ENCODE peak calls at places on chromosomes 11 and 22, in five cellular contexts. L is astrocyte of the spinal cord, B is aorta, D is HAP-1, W is fibroblast of mammary gland. Z is an unnamed sample.
A peak's percentile ranks its signal among the peaks of the same experiment; 100 is the strongest.

GRCh38 chr11:71182791-71183556 is 69.4 kb downstream of the SHANK2 start:
- DNase-seq in D (no peak), L (no peak), W (no peak), B (no peak), Z (no peak)

GRCh38 chr11:2399488-2400068 is 972 bp upstream of the TSSC4 start:
- DNase-seq in B (no peak), W (peak; percentile 36), D (no peak), L (peak; percentile 25), Z (no peak)

GRCh38 chr22:31223786-31224191 is 11.7 kb downstream of the LIMK2 start:
- DNase-seq in L (no peak), W (no peak), B (no peak), D (no peak), Z (no peak)

GRCh38 chr11:41201156-41201555 is 258.3 kb downstream of the LRRC4C start:
- DNase-seq in L (peak; percentile 30), B (no peak), D (peak; percentile 82), W (peak; percentile 28), Z (no peak)

GRCh38 chr11:19730373-19730772 is 17.7 kb downstream of the NAV2 start:
- DNase-seq in L (no peak), D (no peak), B (peak; percentile 85), W (no peak), Z (no peak)

GRCh38 chr11:79973701-79974626 is 533.1 kb upstream of the TENM4 start:
- DNase-seq in L (no peak), B (no peak), D (no peak), W (peak; percentile 1), Z (no peak)

GRCh38 chr11:83409891-83410290 is 123.7 kb upstream of the CCDC90B start:
- DNase-seq in W (no peak), B (no peak), D (no peak), L (no peak), Z (no peak)

GRCh38 chr11:96001037-96001436 is 77.1 kb upstream of the MTMR2 start:
- DNase-seq in D (no peak), W (peak; percentile 96), L (peak; percentile 67), B (peak; percentile 91), Z (no peak)

GRCh38 chr11:42251984-42252383 is 792.5 kb upstream of the LRRC4C start:
- DNase-seq in D (no peak), B (no peak), L (no peak), W (peak; percentile 7), Z (no peak)

GRCh38 chr11:42244376-42244775 is 784.9 kb upstream of the LRRC4C start:
- DNase-seq in L (no peak), B (no peak), W (no peak), D (no peak), Z (no peak)

GRCh38 chr11:42249956-42250355 is 790.5 kb upstream of the LRRC4C start:
- DNase-seq in L (no peak), B (no peak), D (no peak), W (no peak), Z (no peak)

GRCh38 chr11:42253156-42253555 is 793.7 kb upstream of the LRRC4C start:
- DNase-seq in L (no peak), B (no peak), D (no peak), W (no peak), Z (no peak)

DNA sequence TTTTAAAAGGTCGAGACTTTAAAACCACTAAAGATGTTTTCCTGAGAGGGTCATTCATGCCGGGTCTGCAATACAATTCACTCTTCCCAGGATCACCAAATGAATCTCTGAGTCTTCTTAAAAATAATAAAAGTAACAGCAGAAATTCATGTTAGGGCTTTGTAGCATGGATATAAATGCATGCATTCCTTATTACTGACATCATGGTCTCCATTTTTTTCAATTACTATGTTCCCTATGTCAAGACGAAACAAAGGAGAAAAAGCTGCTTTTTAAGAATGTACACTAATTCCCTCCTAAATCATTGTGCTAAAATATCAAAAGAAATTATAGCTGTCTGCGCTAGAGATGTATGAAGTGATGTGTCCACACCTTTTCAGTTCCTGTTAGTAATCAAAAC is 789.9 kb upstream of the LRRC4C start:
- DNase-seq in B (no peak), W (no peak), L (no peak), D (no peak), Z (no peak)
- H3K4me3 ChIP-seq in B (no peak overlapping the region), W (no peak overlapping the region), L (no peak overlapping the region), D (no peak overlapping the region), Z (no peak overlapping the region)

GRCh38 chr11:94537051-94537600 is 6.6 kb upstream of the FUT4 start:
- DNase-seq in L (peak; percentile 68), B (no peak), W (peak; percentile 76), D (no peak), Z (no peak)
- H3K4me3 ChIP-seq in L (no peak overlapping the region), B (no peak overlapping the region), W (no peak overlapping the region), D (no peak overlapping the region), Z (no peak overlapping the region)

GRCh38 chr11:130947481-130947880 is 31.2 kb upstream of the SNX19 start:
- DNase-seq in D (no peak), L (no peak), W (no peak), B (no peak), Z (no peak)
- H3K4me3 ChIP-seq in D (no peak overlapping the region), L (no peak overlapping the region), W (no peak overlapping the region), B (no peak overlapping the region), Z (no peak overlapping the region)

GRCh38 chr11:130703489-130704190 is 212.6 kb downstream of the SNX19 start:
- DNase-seq in W (no peak), L (no peak), B (no peak), D (no peak), Z (no peak)
- H3K4me3 ChIP-seq in W (no peak overlapping the region), L (no peak overlapping the region), B (no peak overlapping the region), D (no peak overlapping the region), Z (no peak overlapping the region)

DNA sequence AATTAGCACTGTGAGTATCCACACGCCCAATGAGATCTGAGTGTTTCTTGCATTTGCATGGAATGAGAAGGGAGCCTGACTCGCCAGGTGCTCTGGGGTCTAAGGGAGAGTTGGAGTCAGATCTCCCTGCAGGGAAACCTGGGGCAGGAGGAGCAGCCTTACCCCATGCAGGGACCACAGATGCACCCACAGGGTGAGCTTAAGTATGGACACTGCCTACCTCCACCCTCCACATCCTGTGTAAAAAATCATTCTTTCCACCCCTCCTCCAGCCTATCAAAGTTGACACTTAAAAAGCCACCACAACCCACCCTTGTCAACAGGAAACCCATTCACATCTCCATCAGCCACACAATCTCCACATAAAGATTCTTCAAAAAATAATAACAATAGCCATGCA is 67.0 kb upstream of the IGLL5 start:
- DNase-seq in D (no peak), W (no peak), B (no peak), L (no peak), Z (no peak)
- H3K4me3 ChIP-seq in D (no peak overlapping the region), W (no peak overlapping the region), B (no peak overlapping the region), L (no peak overlapping the region), Z (peak overlapping the region; percentile 20)

DNA sequence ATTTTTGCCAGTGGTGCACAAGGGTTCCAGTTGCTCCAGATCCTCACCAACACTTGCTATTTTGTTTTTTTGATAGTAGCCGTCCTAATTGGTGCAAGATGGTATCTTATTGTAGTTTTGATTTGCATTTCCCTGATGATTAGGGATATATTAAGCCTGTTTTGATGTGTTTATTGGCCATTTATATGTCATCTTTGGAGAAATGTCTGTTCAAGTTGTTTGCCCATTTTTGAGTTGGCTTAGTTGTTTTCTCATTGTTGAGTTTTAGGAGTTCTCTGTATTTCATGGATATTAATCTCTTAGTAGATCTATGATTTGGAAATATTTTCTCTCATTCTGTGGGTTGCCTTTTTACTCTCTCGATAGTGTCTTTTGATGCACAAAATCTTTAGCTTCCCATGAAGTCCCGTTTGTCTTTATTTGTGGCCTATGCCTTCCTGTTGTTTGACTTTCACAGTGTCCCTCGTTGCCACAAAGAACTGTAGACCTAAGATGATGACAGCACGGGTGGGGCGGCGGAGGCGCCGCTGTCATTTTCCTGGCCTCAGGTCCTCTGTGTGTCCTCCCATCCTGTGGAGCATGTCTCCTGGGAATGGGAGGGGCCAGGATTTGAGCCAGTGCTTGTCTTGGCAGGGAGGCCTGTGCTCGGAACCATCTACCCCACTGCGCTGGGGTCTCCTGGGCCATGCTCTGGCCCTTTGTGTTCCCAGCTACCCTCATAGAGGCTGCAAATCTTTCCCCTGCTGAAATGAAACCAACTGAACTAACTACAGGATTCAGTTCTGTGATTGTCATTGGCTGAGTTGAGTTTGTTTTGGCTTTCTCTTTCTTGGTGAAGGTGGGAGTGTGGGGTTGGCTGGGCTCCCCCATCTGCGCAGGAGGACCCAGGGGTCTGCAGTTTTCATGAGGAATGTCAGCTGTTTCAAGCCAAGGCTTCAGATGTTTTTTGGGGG is 33.7 kb downstream of the LRP5 start:
- DNase-seq in W (no peak), B (peak; percentile 51), D (no peak), L (no peak), Z (no peak)
- H3K4me3 ChIP-seq in W (no peak overlapping the region), B (no peak overlapping the region), D (no peak overlapping the region), L (no peak overlapping the region), Z (no peak overlapping the region)

DNA sequence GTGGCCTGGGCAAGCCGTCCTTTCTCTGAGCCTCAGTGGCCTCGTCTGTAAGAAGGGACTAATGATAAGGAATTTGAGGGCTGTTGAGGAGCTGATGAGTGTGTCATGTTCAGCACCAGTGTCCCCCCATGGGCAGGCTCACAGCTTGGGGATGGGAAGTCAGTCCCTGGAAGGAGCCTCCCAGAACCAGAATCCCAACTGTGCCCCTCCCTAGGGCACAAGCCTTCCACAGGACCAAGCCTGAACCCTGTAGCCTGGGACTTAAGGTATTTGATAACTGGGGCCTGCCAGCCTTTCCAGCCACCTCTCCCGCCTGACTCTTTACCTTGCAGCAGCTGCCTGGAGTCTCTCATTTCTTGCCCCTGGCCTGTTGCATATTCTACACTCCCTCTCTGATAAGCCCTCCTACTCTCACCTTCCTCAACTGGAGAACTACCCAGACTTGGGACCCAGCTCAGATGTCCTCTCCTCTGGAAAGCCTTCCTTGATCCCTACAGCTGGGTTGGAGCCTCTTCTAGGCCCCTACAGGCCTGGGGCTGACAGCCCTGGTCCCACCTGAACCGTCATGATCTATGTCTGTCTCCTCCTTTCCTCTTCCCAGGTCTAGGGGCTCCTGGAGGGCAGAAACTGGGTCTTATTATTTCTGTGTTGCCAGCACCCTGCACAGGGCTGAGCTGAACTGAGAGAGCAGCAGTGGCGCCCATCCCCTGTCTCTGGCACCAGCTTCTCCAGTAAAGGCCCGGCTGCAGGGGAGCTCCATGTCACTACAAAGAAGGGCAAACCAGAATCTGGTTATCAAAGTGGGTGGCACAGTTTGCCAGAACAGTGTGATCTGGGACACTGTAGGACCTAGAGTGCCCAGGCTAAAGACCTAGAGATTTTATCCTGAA is 1.6 kb downstream of the P2RY2 start:
- DNase-seq in D (no peak), B (peak; percentile 28), W (no peak), L (no peak), Z (no peak)
- H3K4me3 ChIP-seq in D (no peak overlapping the region), B (no peak overlapping the region), W (no peak overlapping the region), L (no peak overlapping the region), Z (no peak overlapping the region)

GRCh38 chr22:35330258-35330861 is 30.7 kb downstream of the TOM1 start:
- DNase-seq in W (peak; percentile 92), B (peak; percentile 91), L (peak; percentile 62), D (no peak), Z (peak; percentile 49)
- H3K4me3 ChIP-seq in W (no peak overlapping the region), B (no peak overlapping the region), L (no peak overlapping the region), D (no peak overlapping the region), Z (no peak overlapping the region)

DNA sequence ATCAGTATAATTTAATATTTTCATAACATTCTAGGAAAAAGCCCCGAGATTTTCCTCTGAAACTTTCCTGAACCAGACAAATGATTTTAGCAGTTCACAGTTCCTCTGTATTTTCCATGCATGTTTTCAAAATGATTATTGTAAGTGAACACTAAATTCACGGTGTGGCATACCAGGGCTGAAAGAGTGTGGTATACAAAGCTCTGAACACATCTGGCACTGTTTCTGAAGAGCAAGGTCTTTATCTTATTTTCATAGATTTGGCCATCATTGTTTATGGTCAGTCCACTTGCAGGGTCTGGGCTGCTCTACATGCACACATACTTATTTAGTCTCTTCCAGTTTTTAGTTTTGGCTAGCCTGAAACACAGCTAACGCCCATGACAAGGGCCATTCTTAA is 7.8 kb upstream of the GAB2 start:
- DNase-seq in D (no peak), W (no peak), L (no peak), B (no peak), Z (no peak)
- H3K4me3 ChIP-seq in D (no peak overlapping the region), W (no peak overlapping the region), L (no peak overlapping the region), B (no peak overlapping the region), Z (no peak overlapping the region)